ENCODE peak calls at places on chromosomes 2 and 18, in four cellular contexts. Z is HepG2, G is GM12878, A is K562. O is an unnamed sample.

GRCh38 chr2:237980087-237980486 is 13.3 kb downstream of the UBE2F start:
- DNase-seq in Z (no peak), G (no peak), A (no peak), O (no peak)

GRCh38 chr2:106057206-106057605 is 136.9 kb downstream of the UXS1 start:
- DNase-seq in Z (peak), G (no peak), A (no peak), O (no peak)

GRCh38 chr2:215411941-215412743 is 23.7 kb downstream of the FN1 start:
- DNase-seq in Z (no peak), G (no peak), A (no peak), O (no peak)

GRCh38 chr2:168380500-168380899 is 75.6 kb upstream of the CERS6 start:
- DNase-seq in Z (no peak), G (no peak), A (no peak), O (no peak)

GRCh38 chr2:215997219-215997618 is 16.1 kb downstream of the MREG start:
- DNase-seq in Z (no peak), G (no peak), A (no peak), O (no peak)

GRCh38 chr2:143128681-143129580 is at the start of gene ARHGAP15:
- DNase-seq in Z (no peak), G (peak), A (no peak), O (no peak)

GRCh38 chr2:231482806-231483391 is 18.6 kb upstream of the NCL start:
- DNase-seq in Z (peak), G (no peak), A (peak), O (peak)

GRCh38 chr2:161918692-161919091 is 155.3 kb downstream of the DPP4 start:
- DNase-seq in Z (no peak), G (no peak), A (no peak), O (no peak)

GRCh38 chr2:185208261-185208660 is 530.3 kb upstream of the FSIP2 start:
- DNase-seq in Z (peak), G (no peak), A (no peak), O (peak)

GRCh38 chr2:191462370-191462769 is 215.6 kb upstream of the NABP1 start:
- DNase-seq in Z (no peak), G (no peak), A (no peak), O (no peak)

GRCh38 chr2:15561574-15562344 is 625 bp upstream of the NBAS start:
- DNase-seq in Z (peak), G (no peak), A (peak), O (no peak)

GRCh38 chr2:122643725-122644329 is 888.4 kb downstream of the TSN start:
- DNase-seq in Z (no peak), G (no peak), A (no peak), O (no peak)

GRCh38 chr2:12787891-12788783 is 71.4 kb downstream of the TRIB2 start:
- DNase-seq in Z (no peak), G (no peak), A (no peak), O (no peak)

GRCh38 chr2:24793752-24794477 is 690 bp downstream of the CENPO start:
- DNase-seq in Z (peak), G (no peak), A (no peak), O (peak)

GRCh38 chr2:1605659-1606400 is 138.5 kb downstream of the PXDN start:
- DNase-seq in Z (no peak), G (no peak), A (no peak), O (peak)

GRCh38 chr2:7467782-7468447 is 550.7 kb downstream of the RNF144A start:
- DNase-seq in Z (no peak), G (no peak), A (no peak), O (no peak)

GRCh38 chr2:128556633-128557032 is 238.0 kb upstream of the HS6ST1 start:
- DNase-seq in Z (no peak), G (no peak), A (no peak), O (no peak)

GRCh38 chr2:85085563-85085962 is 47.6 kb upstream of the TCF7L1 start:
- DNase-seq in Z (no peak), G (no peak), A (no peak), O (no peak)

GRCh38 chr18:73124165-73124564 is 256.4 kb upstream of the NETO1 start:
- DNase-seq in Z (no peak), G (no peak), A (no peak), O (no peak)

GRCh38 chr18:33901894-33902512 is 322.7 kb downstream of the NOL4 start:
- DNase-seq in Z (no peak), G (no peak), A (no peak), O (no peak)

GRCh38 chr2:205086689-205087088 is 541.4 kb downstream of the PARD3B start:
- DNase-seq in Z (no peak), G (no peak), A (no peak), O (no peak)

GRCh38 chr2:118224888-118225264 is 136.6 kb downstream of the INSIG2 start:
- DNase-seq in Z (no peak), G (no peak), A (no peak), O (no peak)

GRCh38 chr18:9835796-9836195 is 50.0 kb upstream of the TXNDC2 start:
- DNase-seq in Z (no peak), G (no peak), A (no peak), O (no peak)

GRCh38 chr2:116819355-116819754 is 995.1 kb upstream of the DDX18 start:
- DNase-seq in Z (no peak), G (no peak), A (peak), O (no peak)

GRCh38 chr18:29434650-29435049 is 1257.7 kb upstream of the CDH2 start:
- DNase-seq in Z (no peak), G (no peak), A (no peak), O (no peak)

GRCh38 chr18:74310411-74310810 is 5.2 kb upstream of the C18orf63 start:
- DNase-seq in Z (peak), G (no peak), A (no peak), O (no peak)

GRCh38 chr18:25010623-25011374 is 341.2 kb downstream of the ZNF521 start:
- DNase-seq in Z (no peak), G (no peak), A (no peak), O (no peak)

GRCh38 chr2:171081649-171082111 is 79.0 kb downstream of the TLK1 start:
- DNase-seq in Z (no peak), G (no peak), A (no peak), O (no peak)

GRCh38 chr2:42340045-42340937 is 20.7 kb downstream of the COX7A2L start:
- DNase-seq in Z (no peak), G (no peak), A (no peak), O (no peak)

GRCh38 chr2:226066391-226066790 is 666.9 kb downstream of the NYAP2 start:
- DNase-seq in Z (no peak), G (no peak), A (no peak), O (no peak)
- TF ChIP-seq CREM in Z (no peak), G (no peak), A (no peak), O (no peak)

DNA sequence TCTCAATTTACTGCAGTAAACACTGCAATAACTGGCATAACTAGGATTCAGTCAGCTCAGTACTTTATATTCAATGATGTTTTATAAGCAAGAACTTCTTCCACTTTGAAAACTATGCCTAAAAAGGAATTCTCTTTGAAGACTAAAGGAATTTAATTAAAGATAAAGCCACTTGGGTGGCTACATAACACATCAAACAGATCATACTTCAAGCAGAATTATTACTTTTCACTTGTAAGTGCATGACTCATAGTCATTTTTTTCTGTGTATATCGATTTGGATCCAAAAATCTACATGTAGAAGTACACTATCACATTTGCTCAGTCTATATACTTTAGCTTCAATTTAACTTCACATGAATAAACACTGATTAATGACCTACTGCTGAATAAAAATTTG is 4.0 kb downstream of the KANSL1L start:
- DNase-seq in Z (no peak), G (no peak), A (no peak), O (no peak)
- TF ChIP-seq CREM in Z (no peak), G (no peak), A (no peak), O (no peak)

GRCh38 chr2:173782681-173783080 is 182.5 kb downstream of the SP3 start:
- DNase-seq in Z (no peak), G (no peak), A (no peak), O (no peak)
- TF ChIP-seq CREM in Z (no peak), G (no peak), A (no peak), O (no peak)

GRCh38 chr2:55901941-55902340 is 21.6 kb downstream of the EFEMP1 start:
- DNase-seq in Z (no peak), G (no peak), A (no peak), O (no peak)
- TF ChIP-seq CREM in Z (no peak), G (no peak), A (no peak), O (no peak)

GRCh38 chr2:240438810-240439697 is 3.6 kb downstream of the GPC1 start:
- DNase-seq in Z (no peak), G (no peak), A (no peak), O (no peak)

GRCh38 chr2:240439698-240440151 is 4.3 kb downstream of the GPC1 start:
- DNase-seq in Z (no peak), G (no peak), A (no peak), O (no peak)

GRCh38 chr2:240436626-240437180 is 1.2 kb downstream of the GPC1 start:
- DNase-seq in Z (no peak), G (no peak), A (no peak), O (no peak)

GRCh38 chr2:240437181-240437860 is 1.9 kb downstream of the GPC1 start:
- DNase-seq in Z (no peak), G (no peak), A (no peak), O (no peak)

GRCh38 chr2:240437861-240438809 is 2.7 kb downstream of the GPC1 start:
- DNase-seq in Z (peak), G (no peak), A (peak), O (peak)
- TF ChIP-seq CREM in Z (no peak), G (no peak), A (peak), O (no peak)

GRCh38 chr2:160390544-160391258 is 102.9 kb downstream of the RBMS1 start:
- DNase-seq in Z (no peak), G (no peak), A (no peak), O (no peak)

GRCh38 chr2:160389875-160390274 is 103.7 kb downstream of the RBMS1 start:
- DNase-seq in Z (no peak), G (no peak), A (no peak), O (no peak)

GRCh38 chr2:160392201-160392600 is 101.4 kb downstream of the RBMS1 start:
- DNase-seq in Z (no peak), G (no peak), A (no peak), O (no peak)

GRCh38 chr2:160397530-160397865 is 96.1 kb downstream of the RBMS1 start:
- DNase-seq in Z (no peak), G (no peak), A (no peak), O (no peak)

DNA sequence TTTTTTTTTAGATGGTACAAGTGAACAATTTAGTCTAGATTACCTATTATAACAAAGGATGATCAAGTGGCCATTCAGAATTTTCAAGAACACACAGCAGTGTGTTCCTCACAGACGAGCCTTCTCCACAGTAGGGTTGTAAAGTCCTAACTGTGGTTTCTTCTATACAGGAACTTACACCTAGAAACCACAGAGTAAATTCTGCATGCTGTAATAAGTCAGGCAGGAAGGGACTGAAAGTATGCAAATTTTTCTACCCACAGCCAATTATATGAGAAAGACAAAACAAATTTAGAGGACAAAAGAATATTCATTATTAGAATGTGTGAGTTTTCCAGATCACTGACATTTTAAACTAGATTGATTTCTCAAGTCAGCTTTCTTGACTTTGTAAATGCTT is 99.5 kb downstream of the RBMS1 start:
- DNase-seq in Z (no peak), G (peak), A (no peak), O (no peak)
- TF ChIP-seq CREM in Z (no peak), G (no peak), A (no peak), O (no peak)

GRCh38 chr2:240145461-240145860 is 5.0 kb upstream of the OTOS start:
- DNase-seq in Z (no peak), G (no peak), A (no peak), O (no peak)

GRCh38 chr2:240143276-240143675 is 2.8 kb upstream of the OTOS start:
- DNase-seq in Z (no peak), G (no peak), A (no peak), O (no peak)

GRCh38 chr2:240144649-240145261 is 4.3 kb upstream of the OTOS start:
- DNase-seq in Z (no peak), G (no peak), A (no peak), O (no peak)

GRCh38 chr2:240142859-240143258 is 2.4 kb upstream of the OTOS start:
- DNase-seq in Z (no peak), G (no peak), A (no peak), O (no peak)

DNA sequence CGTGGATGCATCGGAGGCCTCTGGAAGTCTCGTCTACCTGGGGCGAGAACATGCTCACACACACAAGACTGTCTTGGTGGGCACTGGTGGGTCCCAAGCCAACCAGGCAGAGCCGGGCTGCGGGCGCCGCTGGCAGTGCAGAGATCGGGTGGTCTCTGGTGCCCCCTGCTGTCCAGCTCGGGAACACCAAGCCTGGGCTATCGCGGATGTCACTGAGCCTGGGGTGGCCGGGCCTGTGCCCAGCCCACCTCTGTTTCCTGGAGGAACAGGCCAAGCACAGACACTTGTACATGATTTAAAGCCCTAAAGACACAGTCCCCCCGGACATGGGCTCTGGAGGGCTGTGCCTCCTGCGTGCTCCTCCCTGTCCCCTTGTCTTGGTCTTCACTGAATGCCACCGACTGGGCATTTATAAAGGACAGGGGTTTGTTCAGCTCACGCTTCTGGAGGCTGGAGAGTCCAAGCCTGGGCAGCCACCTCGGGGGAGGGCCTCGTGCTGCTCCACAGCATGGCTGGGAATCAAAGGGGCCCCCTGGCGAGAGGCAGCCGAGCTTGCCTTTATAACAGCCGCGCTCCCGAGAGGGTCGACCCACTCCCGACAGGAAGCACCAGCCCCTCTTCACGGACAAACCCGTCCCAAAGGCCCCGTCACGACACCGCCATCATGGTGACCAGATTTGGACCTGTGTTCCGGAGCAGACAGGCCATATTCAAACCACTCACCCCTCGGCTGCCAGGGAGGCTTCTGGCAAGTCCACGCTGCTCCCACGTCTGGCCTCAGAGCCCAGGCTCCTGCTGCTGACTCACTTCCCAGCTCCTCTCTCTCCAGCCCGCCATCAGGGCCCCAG is 3.6 kb upstream of the OTOS start:
- DNase-seq in Z (peak), G (no peak), A (peak), O (peak)
- TF ChIP-seq CREM in Z (no peak), G (no peak), A (no peak), O (no peak)

DNA sequence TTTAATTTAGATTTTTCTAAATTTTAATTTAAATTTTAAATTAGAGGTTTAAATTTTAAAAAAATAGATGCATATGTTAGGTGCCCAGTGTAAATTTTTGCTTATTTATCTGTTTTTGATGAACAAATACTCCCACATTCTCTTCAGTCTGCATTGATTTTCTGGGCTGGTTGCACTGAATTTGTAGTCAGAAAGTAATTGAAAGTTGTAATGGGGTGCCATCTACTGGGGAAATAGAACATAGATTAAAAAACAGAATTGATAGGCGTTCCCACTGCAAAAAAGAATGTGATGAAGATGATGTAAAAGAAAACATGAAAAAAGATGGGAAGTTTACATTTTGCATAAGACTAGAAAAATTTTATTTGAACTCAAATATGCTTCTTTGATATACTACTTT is 51.7 kb upstream of the CCDC85A start:
- DNase-seq in Z (peak), G (no peak), A (peak), O (no peak)
- TF ChIP-seq CREM in Z (no peak), G (no peak), A (no peak), O (no peak)

GRCh38 chr18:51171625-51172024 is 25.9 kb downstream of the MEX3C start:
- DNase-seq in Z (no peak), G (no peak), A (no peak), O (no peak)
- TF ChIP-seq CREM in Z (no peak), G (no peak), A (no peak), O (no peak)

GRCh38 chr2:166197446-166197845 is 69.6 kb upstream of the SCN1A start:
- DNase-seq in Z (peak), G (no peak), A (no peak), O (no peak)

DNA sequence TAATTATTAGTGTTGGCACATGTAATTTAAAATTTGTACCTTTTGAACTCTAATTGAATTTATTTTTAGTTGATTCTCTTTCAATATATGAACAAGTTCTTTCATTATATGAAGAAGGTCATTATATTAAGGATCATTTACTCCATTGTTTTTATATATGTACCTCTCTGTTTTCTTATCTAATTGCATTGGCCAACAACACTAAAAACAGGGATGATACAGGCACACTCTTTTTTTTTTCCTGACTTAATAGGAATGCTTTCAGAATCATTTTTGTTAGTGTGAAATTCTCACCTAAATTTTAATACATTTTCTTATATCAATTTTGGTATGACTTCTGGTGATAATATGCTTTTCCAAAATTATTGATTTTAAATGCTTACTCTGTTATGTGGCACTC is 75.0 kb upstream of the SCN1A start:
- DNase-seq in Z (no peak), G (no peak), A (no peak), O (no peak)
- TF ChIP-seq CREM in Z (no peak), G (no peak), A (no peak), O (no peak)

O was measured in WTC11.